ENCODE peak calls at places on chromosomes 2 and 18, in seven cellular contexts. N, Z, M, E, D, U and Y are unnamed samples.

GRCh38 chr18:34965108-34965507 is 76.1 kb upstream of the MAPRE2 start:
- DNase-seq in N (no peak), Z (no peak), M (no peak), E (no peak), D (no peak), U (no peak), Y (peak; percentile 9)

GRCh38 chr2:103817746-103818145 is 1036.2 kb upstream of the POU3F3 start:
- DNase-seq in N (no peak), Z (no peak), M (no peak), E (no peak), D (no peak), U (no peak), Y (no peak)

GRCh38 chr2:174635015-174635593 is 37.5 kb upstream of the WIPF1 start:
- DNase-seq in N (no peak), Z (no peak), M (no peak), E (no peak), D (no peak), U (no peak), Y (no peak)

GRCh38 chr2:61862085-61862484 is 8.2 kb upstream of the FAM161A start:
- DNase-seq in N (no peak), Z (no peak), M (no peak), E (no peak), D (no peak), U (no peak), Y (no peak)

GRCh38 chr2:95329891-95330822 is 33.0 kb downstream of the KCNIP3 start:
- DNase-seq in N (no peak), Z (no peak), M (no peak), E (no peak), D (no peak), U (no peak), Y (peak; percentile 26)

GRCh38 chr2:130878933-130879332 is 42.2 kb downstream of the ARHGEF4 start:
- DNase-seq in N (no peak), Z (no peak), M (no peak), E (no peak), D (no peak), U (no peak), Y (no peak)

GRCh38 chr18:48139427-48140347 is 209.2 kb upstream of the SMAD2 start:
- DNase-seq in N (no peak), Z (no peak), M (no peak), E (no peak), D (peak; percentile 79), U (no peak), Y (peak; percentile 24)

GRCh38 chr18:30971338-30971956 is 71.1 kb downstream of the DSC3 start:
- DNase-seq in N (no peak), Z (no peak), M (peak; percentile 9), E (no peak), D (no peak), U (no peak), Y (no peak)

GRCh38 chr18:35682282-35682867 is 100.8 kb downstream of the GALNT1 start:
- DNase-seq in N (no peak), Z (no peak), M (peak; percentile 32), E (no peak), D (no peak), U (no peak), Y (no peak)

GRCh38 chr18:46213295-46213694 is 109.1 kb downstream of the HAUS1 start:
- DNase-seq in N (no peak), Z (no peak), M (no peak), E (no peak), D (no peak), U (no peak), Y (no peak)

GRCh38 chr2:197760293-197760657 is 24.8 kb downstream of the BOLL start:
- DNase-seq in N (no peak), Z (no peak), M (no peak), E (no peak), D (no peak), U (no peak), Y (peak; percentile 34)

DNA sequence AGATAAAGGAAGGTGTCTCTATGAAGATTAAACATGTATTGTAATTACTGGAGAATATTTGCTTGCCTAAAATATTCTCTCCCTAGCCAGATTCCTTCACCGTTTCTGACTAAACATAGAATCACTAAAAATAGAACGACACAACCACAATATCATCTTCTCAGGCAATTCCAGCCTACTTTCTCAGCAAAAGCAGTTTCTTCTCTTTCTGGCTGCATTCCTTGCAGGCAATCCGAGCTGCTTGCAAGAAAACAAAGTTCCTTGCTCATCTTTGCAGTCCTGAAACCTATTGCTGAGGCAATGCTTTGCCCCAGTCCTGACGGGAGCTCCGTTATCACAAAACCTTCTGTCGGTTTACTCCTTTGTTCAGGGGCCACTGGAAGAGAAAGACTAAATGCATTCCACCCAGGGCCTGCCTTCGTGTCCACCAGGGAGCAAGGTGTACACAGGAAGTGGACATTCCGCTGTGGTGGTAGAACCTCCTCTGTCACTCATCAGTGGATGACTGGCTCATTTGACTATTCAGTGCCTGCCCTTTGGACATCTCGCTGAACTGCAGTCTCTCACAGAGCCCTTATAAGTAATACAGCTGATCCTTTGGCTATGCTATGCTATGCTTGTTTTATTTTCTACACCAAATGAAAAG is 239.2 kb upstream of the DOK6 start:
- DNase-seq in N (no peak), Z (no peak), M (peak; percentile 48), E (no peak), D (no peak), U (no peak), Y (no peak)
- H3K4me3 ChIP-seq in N (no peak overlapping the region), Z (no peak overlapping the region), M (no peak overlapping the region), E (no peak overlapping the region), D (no peak overlapping the region), U (no peak overlapping the region), Y (no peak overlapping the region)

DNA sequence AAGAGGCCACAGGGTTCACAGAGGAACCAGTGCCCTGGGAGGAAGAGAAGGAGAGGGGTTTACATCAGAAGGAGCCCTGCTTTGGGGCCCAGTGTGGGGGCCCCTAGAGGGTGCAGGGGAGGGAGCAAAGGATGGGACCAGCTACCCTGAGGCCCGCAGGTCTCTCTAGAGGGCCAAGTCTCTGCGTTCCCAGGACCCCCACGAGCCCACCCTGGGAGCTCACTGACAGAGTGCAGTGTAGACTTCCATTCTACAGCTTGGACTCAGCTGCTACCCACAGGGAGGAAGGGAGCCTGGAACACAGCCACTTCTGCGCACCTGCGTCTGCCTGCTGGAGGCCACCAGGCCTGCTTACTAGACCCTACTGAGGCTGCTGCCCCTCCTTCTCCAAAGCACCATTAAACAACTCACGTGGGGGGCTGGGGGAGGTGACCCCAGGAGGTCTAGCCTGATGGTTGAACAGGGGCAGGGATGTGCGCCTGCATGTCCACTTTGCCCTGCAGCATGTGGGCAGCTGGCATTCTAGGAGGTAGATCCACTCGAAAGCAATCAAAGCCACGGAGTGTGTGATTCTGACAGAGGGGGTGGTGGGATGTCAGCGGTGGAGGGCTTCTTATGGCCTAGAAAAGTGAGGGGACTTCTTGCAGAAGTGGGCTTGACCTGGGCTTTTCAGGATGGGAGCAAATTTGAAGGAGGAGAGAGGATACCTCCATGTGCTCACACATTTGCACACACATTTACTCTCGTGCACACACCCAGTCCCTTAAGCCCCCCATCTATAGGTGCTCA is 90.2 kb downstream of the ZFP36L2 start:
- DNase-seq in N (no peak), Z (no peak), M (no peak), E (no peak), D (no peak), U (no peak), Y (no peak)
- H3K4me1 ChIP-seq in N (peaks cover 97% of the 10 kb centered on the region), Z (no peaks in the 10 kb centered on the region), M (peaks cover 12% of the 10 kb centered on the region), E (peaks cover 36% of the 10 kb centered on the region), D (peaks cover 10% of the 10 kb centered on the region), U (peaks cover 24% of the 10 kb centered on the region), Y (peaks cover 4% of the 10 kb centered on the region)

GRCh38 chr2:86466306-86466705 is 25.1 kb downstream of the KDM3A start:
- DNase-seq in N (no peak), Z (no peak), M (no peak), E (no peak), D (no peak), U (no peak), Y (no peak)

GRCh38 chr2:86464654-86465053 is 23.5 kb downstream of the KDM3A start:
- DNase-seq in N (no peak), Z (no peak), M (no peak), E (no peak), D (no peak), U (no peak), Y (no peak)

DNA sequence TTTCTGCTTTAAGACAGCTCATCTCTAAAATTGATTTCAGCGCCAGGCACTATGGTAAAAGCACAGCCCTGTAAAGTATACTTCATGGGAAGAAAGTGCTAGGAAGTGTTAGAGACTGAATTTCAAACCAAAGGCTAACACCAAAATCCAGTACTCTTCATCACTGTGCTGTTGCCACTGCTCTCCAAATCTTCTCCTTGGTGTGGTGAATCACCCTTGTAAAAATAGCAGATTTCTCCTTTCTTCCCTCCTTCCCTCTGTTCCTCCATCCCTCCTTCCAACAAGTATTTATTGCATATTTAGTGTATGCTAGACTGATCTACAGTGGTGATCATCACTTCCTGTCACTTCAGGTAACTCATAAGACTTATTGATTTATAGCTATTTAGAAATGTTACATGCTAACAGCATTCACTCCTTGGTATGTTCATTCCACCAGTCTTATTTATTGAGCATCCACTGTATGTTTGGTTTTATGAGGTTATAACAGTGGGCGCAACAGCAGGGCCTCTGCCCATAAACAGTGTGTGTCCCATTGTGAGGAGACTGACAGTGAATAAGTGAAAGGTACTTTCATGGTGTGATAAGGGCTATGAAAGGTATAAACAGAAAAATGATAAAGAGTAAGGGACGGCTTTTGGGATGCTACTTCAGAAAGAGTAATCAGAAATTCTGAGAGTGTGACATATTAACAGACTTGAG is 20.0 kb downstream of the KDM3A start:
- DNase-seq in N (no peak), Z (no peak), M (no peak), E (no peak), D (no peak), U (no peak), Y (no peak)
- H3K36me3 ChIP-seq in N (peaks cover 70% of the 10 kb centered on the region), Z (peaks cover 85% of the 10 kb centered on the region), M (peaks cover 14% of the 10 kb centered on the region), E (peaks cover 8% of the 10 kb centered on the region), D (no peaks in the 10 kb centered on the region), U (peaks cover 18% of the 10 kb centered on the region), Y (no peaks in the 10 kb centered on the region)

DNA sequence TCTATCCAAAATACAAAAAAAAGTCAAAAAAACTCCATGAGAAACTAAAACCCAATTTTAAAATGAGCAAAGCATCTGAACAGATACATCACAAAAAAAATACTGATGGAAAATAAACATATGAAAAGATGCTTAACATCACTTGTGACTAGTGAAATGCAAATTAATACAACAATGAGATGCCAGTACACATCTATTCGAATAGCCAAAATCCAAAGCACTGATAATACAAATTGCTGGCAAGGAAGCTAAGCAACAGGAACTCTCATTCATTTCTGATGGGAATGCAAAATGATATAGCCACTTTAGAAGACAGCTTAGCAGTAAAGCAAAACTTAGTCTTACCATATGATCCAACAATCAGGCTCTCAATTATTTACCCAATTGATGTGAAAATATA is 190.2 kb upstream of the FN1 start:
- DNase-seq in N (no peak), Z (no peak), M (no peak), E (no peak), D (no peak), U (no peak), Y (no peak)
- H3K4me3 ChIP-seq in N (no peak overlapping the region), Z (no peak overlapping the region), M (no peak overlapping the region), E (no peak overlapping the region), D (no peak overlapping the region), U (no peak overlapping the region), Y (no peak overlapping the region)

GRCh38 chr18:55603775-55604174 is 15.8 kb upstream of the TCF4 start:
- DNase-seq in N (no peak), Z (no peak), M (no peak), E (no peak), D (no peak), U (no peak), Y (no peak)
- H3K4me1 ChIP-seq in N (no peaks in the 10 kb centered on the region), Z (no peaks in the 10 kb centered on the region), M (no peaks in the 10 kb centered on the region), E (no peaks in the 10 kb centered on the region), D (no peaks in the 10 kb centered on the region), U (no peaks in the 10 kb centered on the region), Y (no peaks in the 10 kb centered on the region)